ENCODE peak calls at places on chromosomes 7 and 10, in seven cellular contexts. K, V, E, F, G, O and W are unnamed samples.

GRCh38 chr7:155190608-155191536 is 106.8 kb upstream of the INSIG1 start:
- DNase-seq in K (peak), V (no peak), O (peak), E (peak), G (peak), F (peak), W (peak)

GRCh38 chr10:33152146-33152545 is 182.3 kb downstream of the NRP1 start:
- DNase-seq in G (no peak), F (no peak), V (no peak), O (no peak), K (peak), E (no peak), W (no peak)

GRCh38 chr10:88158506-88159123 is 295.2 kb downstream of the PTEN start:
- DNase-seq in F (no peak), V (no peak), O (no peak), E (no peak), K (no peak), G (no peak), W (no peak)

GRCh38 chr7:31027161-31027965 is 24.7 kb upstream of the ADCYAP1R1 start:
- DNase-seq in G (no peak), E (no peak), F (peak), K (peak), O (peak), V (no peak), W (no peak)

GRCh38 chr10:49601857-49602256 is 8.3 kb upstream of the SLC18A3 start:
- DNase-seq in O (no peak), E (no peak), F (no peak), G (no peak), V (no peak), K (peak), W (no peak)

GRCh38 chr7:73671317-73671651 is 3.7 kb downstream of the VPS37D start:
- DNase-seq in G (no peak), E (no peak), K (no peak), O (no peak), F (no peak), V (no peak), W (no peak)

GRCh38 chr7:129790136-129790535 is 162.6 kb downstream of the UBE2H start:
- DNase-seq in E (no peak), K (peak), F (no peak), O (no peak), V (no peak), G (no peak), W (no peak)

GRCh38 chr10:103584216-103585010 is 90.9 kb downstream of the NEURL1 start:
- DNase-seq in V (no peak), E (no peak), O (peak), K (peak), F (no peak), G (no peak), W (peak)

GRCh38 chr7:28587211-28587610 is 174.9 kb downstream of the CREB5 start:
- DNase-seq in F (peak), V (no peak), G (no peak), K (peak), O (no peak), E (no peak), W (no peak)

GRCh38 chr7:51059493-51059892 is 257.1 kb downstream of the COBL start:
- DNase-seq in F (no peak), E (no peak), V (no peak), O (no peak), K (no peak), G (no peak), W (no peak)

GRCh38 chr7:154931906-154932305 is 71.0 kb downstream of the PAXIP1 start:
- DNase-seq in O (no peak), E (no peak), V (no peak), F (no peak), G (no peak), K (peak), W (no peak)

GRCh38 chr10:11742009-11742778 is at the start of gene ECHDC3:
- DNase-seq in E (peak), O (peak), K (peak), V (no peak), G (no peak), F (peak), W (peak)

GRCh38 chr7:128031901-128032604 is 816 bp upstream of the LRRC4 start:
- DNase-seq in K (peak), F (peak), G (no peak), O (peak), V (no peak), E (no peak), W (no peak)

GRCh38 chr10:110016037-110016436 is 8.3 kb downstream of the ADD3 start:
- DNase-seq in V (no peak), E (no peak), O (peak), F (peak), G (no peak), K (peak), W (no peak)

GRCh38 chr10:97765201-97765600 is 6.6 kb downstream of the SFRP5 start:
- DNase-seq in V (no peak), G (no peak), K (no peak), F (no peak), O (no peak), E (no peak), W (no peak)

GRCh38 chr7:88347098-88347497 is 40.4 kb upstream of the STEAP4 start:
- DNase-seq in O (peak), E (no peak), G (no peak), V (no peak), K (no peak), F (no peak), W (no peak)

GRCh38 chr7:64099656-64100531 is 54.7 kb downstream of the ZNF727 start:
- DNase-seq in V (no peak), K (no peak), F (no peak), O (no peak), E (no peak), G (no peak), W (no peak)

GRCh38 chr10:56881218-56881617 is 520.2 kb upstream of the ZWINT start:
- DNase-seq in V (no peak), G (no peak), K (no peak), E (no peak), F (no peak), O (no peak), W (no peak)

GRCh38 chr7:73555411-73555982 is 2.0 kb downstream of the BCL7B start:
- DNase-seq in K (no peak), O (no peak), F (no peak), G (no peak), E (no peak), V (no peak), W (no peak)

GRCh38 chr10:88045544-88046415 is 182.4 kb downstream of the PTEN start:
- DNase-seq in G (peak), V (no peak), F (no peak), K (peak), O (peak), E (no peak), W (no peak)

GRCh38 chr7:122006687-122007086 is 133.7 kb downstream of the PTPRZ1 start:
- DNase-seq in F (peak), E (no peak), G (no peak), K (no peak), V (no peak), O (peak), W (no peak)

GRCh38 chr7:117323877-117324699 is 1.2 kb upstream of the WNT2 start:
- DNase-seq in O (peak), K (peak), G (no peak), V (no peak), F (peak), E (no peak), W (no peak)

GRCh38 chr10:12324530-12324929 is 24.8 kb upstream of the CAMK1D start:
- DNase-seq in G (no peak), F (no peak), E (no peak), K (no peak), V (no peak), O (no peak), W (no peak)

GRCh38 chr10:31804416-31804815 is 124.2 kb downstream of the ARHGAP12 start:
- DNase-seq in F (no peak), G (no peak), V (no peak), O (no peak), K (peak), E (no peak), W (no peak)

GRCh38 chr7:14858410-14858809 is 44.1 kb downstream of the DGKB start:
- DNase-seq in E (no peak), V (no peak), G (no peak), K (no peak), O (no peak), F (no peak), W (no peak)

GRCh38 chr10:43901302-43901701 is 252.6 kb upstream of the ZNF32 start:
- DNase-seq in E (no peak), K (no peak), O (no peak), V (no peak), F (no peak), G (no peak), W (no peak)

GRCh38 chr10:59331661-59332060 is 30.7 kb downstream of the FAM13C start:
- DNase-seq in E (no peak), O (no peak), F (no peak), K (no peak), G (no peak), V (no peak), W (no peak)

GRCh38 chr10:71483135-71483534 is 86.4 kb downstream of the CDH23 start:
- DNase-seq in E (no peak), O (no peak), F (no peak), V (no peak), G (no peak), K (no peak), W (no peak)

GRCh38 chr10:97422921-97423420 is 3.0 kb upstream of the PGAM1 start:
- DNase-seq in O (no peak), G (no peak), K (peak), E (no peak), F (no peak), V (no peak), W (no peak)

GRCh38 chr7:3438352-3438751 is 137.3 kb downstream of the SDK1 start:
- DNase-seq in E (no peak), V (no peak), G (no peak), K (no peak), O (no peak), F (no peak), W (no peak)

GRCh38 chr10:20040012-20040411 is 223.8 kb downstream of the PLXDC2 start:
- DNase-seq in K (peak), O (no peak), G (no peak), F (no peak), E (no peak), V (no peak), W (no peak)

GRCh38 chr10:71816931-71817631 is 34.0 kb downstream of the PSAP start:
- DNase-seq in V (no peak), F (peak), E (no peak), K (no peak), G (no peak), O (no peak), W (no peak)

DNA sequence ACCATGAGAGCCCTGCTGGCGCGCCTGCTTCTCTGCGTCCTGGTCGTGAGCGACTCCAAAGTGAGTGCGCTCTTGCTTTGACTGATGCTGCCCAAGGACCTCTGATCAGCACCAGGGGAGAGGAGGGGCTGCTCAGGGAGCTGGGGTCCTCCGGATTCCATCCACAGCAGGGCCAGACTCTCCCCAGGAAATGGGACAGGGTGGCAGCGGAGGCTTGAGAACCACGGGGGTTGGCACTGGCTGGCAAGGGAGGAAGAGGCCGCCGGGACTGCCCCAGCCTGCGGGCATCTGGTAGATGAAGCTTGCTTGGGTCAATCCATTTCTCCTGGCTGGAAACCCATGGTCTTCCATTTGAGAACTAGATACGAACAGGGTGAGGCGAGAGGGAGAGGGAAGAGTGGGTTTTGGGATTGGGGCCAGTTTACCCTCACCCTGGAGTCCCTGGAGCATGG is 647 bp downstream of the PLAU start:
- DNase-seq in F (no peak), V (no peak), O (no peak), E (no peak), K (peak), G (no peak), W (no peak)
- H3K27ac ChIP-seq in F (no peak), V (no peak), O (no peak), E (peak), K (peak), G (no peak), W (no peak)

DNA sequence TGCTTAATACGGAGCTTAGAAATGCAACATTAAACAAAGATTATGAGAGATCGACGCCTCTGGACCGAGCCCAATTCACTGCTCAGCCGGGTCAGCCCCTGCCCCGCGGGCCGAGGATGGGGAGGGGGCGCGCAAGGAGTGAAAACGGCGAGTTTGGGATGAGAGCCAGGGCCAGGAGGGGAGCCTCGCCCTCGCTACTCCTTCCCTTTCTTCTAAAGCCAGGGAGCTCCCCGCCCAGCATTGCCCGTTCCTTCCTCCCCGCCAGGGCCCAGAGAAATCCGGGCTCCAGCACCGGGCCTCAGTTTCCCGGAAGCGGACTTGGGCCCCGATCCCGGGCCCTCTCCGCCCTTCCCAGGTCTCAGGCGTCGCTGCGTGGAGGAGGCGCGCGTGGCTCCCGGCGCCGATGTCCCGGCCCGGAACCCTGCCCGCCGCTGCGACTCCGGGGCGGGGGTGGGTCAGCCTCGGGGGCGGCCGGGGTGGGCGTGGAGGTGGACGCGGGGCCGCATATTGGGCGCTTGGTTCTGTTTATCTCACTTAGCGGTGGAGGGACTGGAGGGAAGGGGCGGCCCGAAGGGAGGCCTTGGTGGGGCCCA is 8.3 kb downstream of the UNCX start:
- DNase-seq in E (no peak), F (peak), O (peak), G (no peak), V (no peak), K (no peak), W (no peak)
- TF ChIP-seq EZH2 in E (no peak), F (peak), O (peak), G (no peak), V (peak), K (peak), W (no peak)

DNA sequence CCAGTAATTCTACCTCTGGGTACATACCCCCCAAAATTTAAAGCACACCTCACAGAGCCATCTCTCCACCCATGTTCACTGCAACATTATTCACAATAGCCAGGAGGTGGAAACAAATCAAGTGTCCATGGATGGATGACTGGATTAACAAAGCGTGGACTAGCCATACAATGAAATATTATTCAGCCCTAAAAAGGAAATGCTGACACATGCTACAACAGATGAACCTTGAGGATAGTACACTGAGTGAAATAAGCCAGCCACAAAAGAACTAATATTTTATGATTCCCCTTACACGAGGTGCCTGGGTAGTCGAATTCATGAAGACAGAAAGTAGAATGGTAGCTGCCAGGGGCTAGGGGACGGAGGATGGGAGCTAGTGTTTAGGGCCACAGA is 31.1 kb upstream of the PTPRN2 start:
- DNase-seq in K (no peak), F (no peak), E (no peak), V (no peak), G (no peak), O (no peak), W (no peak)
- H2AFZ ChIP-seq in K (no peak), F (no peak), E (peak), V (no peak), G (no peak), O (no peak), W (no peak)

GRCh38 chr10:132476146-132477065 is 61.2 kb upstream of the INPP5A start:
- DNase-seq in V (no peak), K (no peak), F (no peak), O (no peak), G (no peak), E (no peak), W (no peak)
- H3K27ac ChIP-seq in V (no peak), K (no peak), F (no peak), O (no peak), G (no peak), E (no peak), W (no peak)

GRCh38 chr7:116211913-116212596 is 1.7 kb downstream of the TES start:
- DNase-seq in F (no peak), E (no peak), O (no peak), K (no peak), G (no peak), V (no peak), W (no peak)

GRCh38 chr7:116208919-116209318 is 1.4 kb upstream of the TES start:
- DNase-seq in E (no peak), K (no peak), F (no peak), V (no peak), O (no peak), G (no peak), W (no peak)

GRCh38 chr7:116209561-116210070 is 723 bp upstream of the TES start:
- DNase-seq in G (no peak), V (no peak), F (no peak), E (no peak), K (no peak), O (no peak), W (no peak)

GRCh38 chr7:116211006-116211912 is 920 bp downstream of the TES start:
- DNase-seq in O (peak), E (peak), G (peak), K (peak), V (peak), F (peak), W (peak)

DNA sequence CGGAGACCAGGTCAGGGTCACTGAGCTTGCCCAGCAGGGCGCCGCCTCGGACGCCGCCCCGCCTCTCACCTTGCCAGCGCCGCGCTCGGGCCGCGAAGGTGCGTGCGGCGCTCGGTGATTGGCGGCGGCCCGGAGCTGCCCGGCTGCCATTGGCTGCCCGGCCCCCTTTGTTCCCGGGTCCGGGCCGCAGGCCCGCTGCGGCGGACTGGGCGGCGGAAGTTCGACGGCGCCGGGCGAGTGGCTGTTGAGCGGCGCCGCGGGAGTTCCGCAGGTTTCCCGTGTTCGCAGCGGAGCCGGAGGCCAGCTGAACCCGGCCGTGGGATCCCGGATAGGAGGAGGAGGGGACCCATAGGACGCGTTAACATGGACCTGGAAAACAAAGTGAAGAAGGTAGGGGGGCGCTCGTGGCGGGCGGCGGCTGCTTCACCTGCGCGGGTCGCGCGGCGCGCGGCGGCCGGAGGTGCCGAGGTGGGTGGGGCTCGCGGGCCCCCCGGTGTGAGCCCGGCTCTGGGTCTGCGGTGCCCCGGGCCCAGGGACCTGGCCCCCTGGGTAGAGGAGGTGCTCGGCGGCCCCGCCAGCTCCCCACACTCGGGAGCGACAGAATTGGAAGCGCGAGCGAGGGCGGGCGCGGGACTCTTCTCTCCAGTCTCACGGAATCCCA is at the start of gene TES:
- DNase-seq in G (no peak), K (peak), O (peak), V (peak), F (peak), E (peak), W (peak)
- TF ChIP-seq EZH2 in G (no peak), K (no peak), O (no peak), V (no peak), F (no peak), E (no peak), W (no peak)

GRCh38 chr7:149232362-149232761 is 7.1 kb upstream of the ZNF212 start:
- DNase-seq in G (no peak), F (no peak), O (no peak), K (no peak), V (no peak), E (no peak), W (no peak)
- H2AFZ ChIP-seq in G (no peak), F (no peak), O (no peak), K (no peak), V (no peak), E (no peak), W (no peak)